ENCODE peak calls at places on chromosomes 2 and 18, in six cellular contexts. One of them, this sample, is unnamed.

GRCh38 chr2:19651466-19651865 is 250.3 kb downstream of the TTC32 start:
- DNase-seq in upper lobe of right lung: no peak
- DNase-seq in mammary epithelial cell: no peak
- DNase-seq in GM06990: no peak
- DNase-seq in naive thymus-derived CD4-positive, alpha-beta T cell: no peak
- DNase-seq in ovary: no peak
- DNase-seq in this sample: no peak

GRCh38 chr18:40983835-40984234 is 971.2 kb upstream of the PIK3C3 start:
- DNase-seq in upper lobe of right lung: no peak
- DNase-seq in GM06990: no peak
- DNase-seq in ovary: no peak
- DNase-seq in naive thymus-derived CD4-positive, alpha-beta T cell: no peak
- DNase-seq in mammary epithelial cell: no peak
- DNase-seq in this sample: no peak

GRCh38 chr18:48222118-48222517 is 187.1 kb downstream of the ZBTB7C start:
- DNase-seq in naive thymus-derived CD4-positive, alpha-beta T cell: no peak
- DNase-seq in mammary epithelial cell: peak; percentile 95
- DNase-seq in ovary: peak; percentile 61
- DNase-seq in upper lobe of right lung: no peak
- DNase-seq in GM06990: no peak
- DNase-seq in this sample: peak; percentile 6

GRCh38 chr2:144470819-144471218 is 49.1 kb downstream of the ZEB2 start:
- DNase-seq in upper lobe of right lung: no peak
- DNase-seq in GM06990: no peak
- DNase-seq in naive thymus-derived CD4-positive, alpha-beta T cell: no peak
- DNase-seq in ovary: no peak
- DNase-seq in mammary epithelial cell: no peak
- DNase-seq in this sample: no peak

GRCh38 chr18:74524097-74524496 is 10.2 kb upstream of the CNDP1 start:
- DNase-seq in GM06990: no peak
- DNase-seq in upper lobe of right lung: peak; percentile 37
- DNase-seq in ovary: no peak
- DNase-seq in mammary epithelial cell: no peak
- DNase-seq in naive thymus-derived CD4-positive, alpha-beta T cell: no peak
- DNase-seq in this sample: no peak

GRCh38 chr18:62526098-62527025 is 3.5 kb downstream of the ZCCHC2 start:
- DNase-seq in upper lobe of right lung: peak; percentile 93
- DNase-seq in naive thymus-derived CD4-positive, alpha-beta T cell: peak; percentile 52
- DNase-seq in ovary: peak; percentile 81
- DNase-seq in GM06990: peak; percentile 89
- DNase-seq in mammary epithelial cell: peak; percentile 53
- DNase-seq in this sample: peak; percentile 62

GRCh38 chr2:48530033-48530804 is at the start of gene STON1:
- DNase-seq in upper lobe of right lung: peak; percentile 78
- DNase-seq in mammary epithelial cell: peak; percentile 11
- DNase-seq in ovary: peak; percentile 74
- DNase-seq in naive thymus-derived CD4-positive, alpha-beta T cell: peak; percentile 26
- DNase-seq in GM06990: peak; percentile 13
- DNase-seq in this sample: peak; percentile 4

GRCh38 chr2:45882707-45883106 is 231.2 kb downstream of the PRKCE start:
- DNase-seq in naive thymus-derived CD4-positive, alpha-beta T cell: no peak
- DNase-seq in GM06990: no peak
- DNase-seq in mammary epithelial cell: no peak
- DNase-seq in upper lobe of right lung: no peak
- DNase-seq in ovary: peak; percentile 46
- DNase-seq in this sample: no peak

GRCh38 chr2:118221952-118222594 is 133.8 kb downstream of the INSIG2 start:
- DNase-seq in upper lobe of right lung: no peak
- DNase-seq in ovary: peak; percentile 21
- DNase-seq in GM06990: no peak
- DNase-seq in mammary epithelial cell: peak; percentile 59
- DNase-seq in naive thymus-derived CD4-positive, alpha-beta T cell: peak; percentile 65
- DNase-seq in this sample: no peak

GRCh38 chr2:189222440-189222839 is 42.9 kb upstream of the COL5A2 start:
- DNase-seq in mammary epithelial cell: peak; percentile 41
- DNase-seq in naive thymus-derived CD4-positive, alpha-beta T cell: no peak
- DNase-seq in ovary: no peak
- DNase-seq in GM06990: no peak
- DNase-seq in upper lobe of right lung: peak; percentile 82
- DNase-seq in this sample: no peak

GRCh38 chr18:46163941-46164499 is 59.8 kb downstream of the HAUS1 start:
- DNase-seq in naive thymus-derived CD4-positive, alpha-beta T cell: no peak
- DNase-seq in ovary: no peak
- DNase-seq in mammary epithelial cell: no peak
- DNase-seq in GM06990: no peak
- DNase-seq in upper lobe of right lung: no peak
- DNase-seq in this sample: no peak

GRCh38 chr2:195563857-195564512 is 93.0 kb upstream of the SLC39A10 start:
- DNase-seq in naive thymus-derived CD4-positive, alpha-beta T cell: peak; percentile 42
- DNase-seq in GM06990: no peak
- DNase-seq in upper lobe of right lung: no peak
- DNase-seq in mammary epithelial cell: peak; percentile 88
- DNase-seq in ovary: no peak
- DNase-seq in this sample: no peak

GRCh38 chr2:20747317-20747716 is 75.6 kb downstream of the LDAH start:
- DNase-seq in upper lobe of right lung: no peak
- DNase-seq in GM06990: no peak
- DNase-seq in mammary epithelial cell: no peak
- DNase-seq in ovary: no peak
- DNase-seq in naive thymus-derived CD4-positive, alpha-beta T cell: no peak
- DNase-seq in this sample: no peak

GRCh38 chr2:100269889-100270288 is 52.4 kb downstream of the LONRF2 start:
- DNase-seq in mammary epithelial cell: no peak
- DNase-seq in GM06990: no peak
- DNase-seq in upper lobe of right lung: no peak
- DNase-seq in naive thymus-derived CD4-positive, alpha-beta T cell: no peak
- DNase-seq in ovary: no peak
- DNase-seq in this sample: no peak

GRCh38 chr2:213306320-213306942 is 22.2 kb downstream of the SPAG16 start:
- DNase-seq in naive thymus-derived CD4-positive, alpha-beta T cell: no peak
- DNase-seq in mammary epithelial cell: peak; percentile 52
- DNase-seq in ovary: no peak
- DNase-seq in upper lobe of right lung: peak; percentile 13
- DNase-seq in GM06990: no peak
- DNase-seq in this sample: no peak

GRCh38 chr18:7901657-7902056 is 334.5 kb downstream of the PTPRM start:
- DNase-seq in naive thymus-derived CD4-positive, alpha-beta T cell: no peak
- DNase-seq in mammary epithelial cell: no peak
- DNase-seq in ovary: no peak
- DNase-seq in GM06990: no peak
- DNase-seq in upper lobe of right lung: no peak
- DNase-seq in this sample: no peak

GRCh38 chr18:31819106-31819924 is 58.6 kb upstream of the SLC25A52 start:
- DNase-seq in upper lobe of right lung: no peak
- DNase-seq in naive thymus-derived CD4-positive, alpha-beta T cell: peak; percentile 27
- DNase-seq in mammary epithelial cell: peak; percentile 37
- DNase-seq in ovary: no peak
- DNase-seq in GM06990: no peak
- DNase-seq in this sample: no peak

GRCh38 chr2:121501070-121501469 is 29.6 kb upstream of the RNU4ATAC start:
- DNase-seq in mammary epithelial cell: peak; percentile 92
- DNase-seq in naive thymus-derived CD4-positive, alpha-beta T cell: no peak
- DNase-seq in GM06990: no peak
- DNase-seq in upper lobe of right lung: no peak
- DNase-seq in ovary: no peak
- DNase-seq in this sample: no peak

GRCh38 chr2:134603966-134604365 is 114.8 kb downstream of the TMEM163 start:
- DNase-seq in ovary: no peak
- DNase-seq in GM06990: no peak
- DNase-seq in naive thymus-derived CD4-positive, alpha-beta T cell: no peak
- DNase-seq in mammary epithelial cell: no peak
- DNase-seq in upper lobe of right lung: no peak
- DNase-seq in this sample: no peak

GRCh38 chr2:177572236-177572671 is 179.7 kb downstream of the AGPS start:
- DNase-seq in upper lobe of right lung: no peak
- DNase-seq in naive thymus-derived CD4-positive, alpha-beta T cell: no peak
- DNase-seq in mammary epithelial cell: peak; percentile 19
- DNase-seq in GM06990: no peak
- DNase-seq in ovary: no peak
- DNase-seq in this sample: no peak

GRCh38 chr18:78406743-78407455 is 572.7 kb upstream of the SALL3 start:
- DNase-seq in GM06990: no peak
- DNase-seq in mammary epithelial cell: no peak
- DNase-seq in ovary: no peak
- DNase-seq in naive thymus-derived CD4-positive, alpha-beta T cell: no peak
- DNase-seq in upper lobe of right lung: no peak
- DNase-seq in this sample: no peak

GRCh38 chr2:238852186-238852869 is 4.4 kb downstream of the TWIST2 start:
- DNase-seq in mammary epithelial cell: no peak
- DNase-seq in ovary: no peak
- DNase-seq in GM06990: no peak
- DNase-seq in naive thymus-derived CD4-positive, alpha-beta T cell: no peak
- DNase-seq in upper lobe of right lung: no peak
- DNase-seq in this sample: no peak

GRCh38 chr2:238850096-238850495 is 2.2 kb downstream of the TWIST2 start:
- DNase-seq in GM06990: no peak
- DNase-seq in mammary epithelial cell: no peak
- DNase-seq in naive thymus-derived CD4-positive, alpha-beta T cell: no peak
- DNase-seq in upper lobe of right lung: no peak
- DNase-seq in ovary: no peak
- DNase-seq in this sample: no peak

GRCh38 chr2:238851751-238852150 is 3.9 kb downstream of the TWIST2 start:
- DNase-seq in mammary epithelial cell: no peak
- DNase-seq in upper lobe of right lung: no peak
- DNase-seq in GM06990: no peak
- DNase-seq in naive thymus-derived CD4-positive, alpha-beta T cell: no peak
- DNase-seq in ovary: no peak
- DNase-seq in this sample: no peak

GRCh38 chr2:238848941-238849853 is 1.3 kb downstream of the TWIST2 start:
- DNase-seq in GM06990: no peak
- DNase-seq in upper lobe of right lung: no peak
- DNase-seq in naive thymus-derived CD4-positive, alpha-beta T cell: no peak
- DNase-seq in mammary epithelial cell: peak; percentile 49
- DNase-seq in ovary: no peak
- DNase-seq in this sample: no peak

DNA sequence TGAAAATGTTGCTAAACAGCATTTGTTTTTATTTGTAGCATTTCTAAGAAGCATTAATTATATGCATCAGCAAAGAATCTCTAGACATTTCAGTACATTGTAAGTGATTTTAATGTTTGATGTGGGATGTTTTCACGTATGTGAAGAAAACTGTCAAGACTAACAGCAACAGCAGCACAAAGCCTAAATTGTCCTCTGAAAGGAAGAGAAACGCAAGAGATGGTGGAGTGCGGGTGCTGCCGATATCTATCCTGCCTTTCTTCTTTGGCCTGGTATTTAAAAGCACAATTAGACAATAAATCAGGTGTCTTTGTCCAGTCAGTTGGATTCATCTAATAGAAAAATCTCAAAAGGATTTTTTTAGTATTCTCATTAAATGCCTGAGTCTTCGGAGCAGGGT is 3.1 kb downstream of the TWIST2 start:
- DNase-seq in GM06990: no peak
- DNase-seq in ovary: no peak
- DNase-seq in naive thymus-derived CD4-positive, alpha-beta T cell: no peak
- DNase-seq in upper lobe of right lung: no peak
- DNase-seq in mammary epithelial cell: no peak
- DNase-seq in this sample: no peak
- H3K4me3 ChIP-seq in GM06990: no peak overlapping the region
- H3K4me3 ChIP-seq in ovary: no peak overlapping the region
- H3K4me3 ChIP-seq in naive thymus-derived CD4-positive, alpha-beta T cell: no peak overlapping the region
- H3K4me3 ChIP-seq in upper lobe of right lung: no peak overlapping the region
- H3K4me3 ChIP-seq in mammary epithelial cell: no peak overlapping the region
- H3K4me3 ChIP-seq in this sample: no peak overlapping the region

GRCh38 chr2:208256192-208256782 is 1.4 kb upstream of the IDH1 start:
- DNase-seq in mammary epithelial cell: no peak
- DNase-seq in ovary: no peak
- DNase-seq in upper lobe of right lung: no peak
- DNase-seq in GM06990: no peak
- DNase-seq in naive thymus-derived CD4-positive, alpha-beta T cell: peak; percentile 17
- DNase-seq in this sample: no peak
- H3K36me3 ChIP-seq in mammary epithelial cell: peaks cover 1% of the 10 kb centered on the region
- H3K36me3 ChIP-seq in ovary: no peaks in the 10 kb centered on the region
- H3K36me3 ChIP-seq in upper lobe of right lung: peaks cover 11% of the 10 kb centered on the region
- H3K36me3 ChIP-seq in GM06990: no peaks in the 10 kb centered on the region
- H3K36me3 ChIP-seq in naive thymus-derived CD4-positive, alpha-beta T cell: no peaks in the 10 kb centered on the region
- H3K36me3 ChIP-seq in this sample: no peaks in the 10 kb centered on the region

GRCh38 chr18:26656401-26656943 is 108.1 kb upstream of the KCTD1 start:
- DNase-seq in mammary epithelial cell: no peak
- DNase-seq in GM06990: no peak
- DNase-seq in ovary: no peak
- DNase-seq in naive thymus-derived CD4-positive, alpha-beta T cell: no peak
- DNase-seq in upper lobe of right lung: peak; percentile 70
- DNase-seq in this sample: no peak

GRCh38 chr18:26655614-26656400 is 107.5 kb upstream of the KCTD1 start:
- DNase-seq in GM06990: no peak
- DNase-seq in ovary: peak; percentile 62
- DNase-seq in upper lobe of right lung: peak; percentile 82
- DNase-seq in naive thymus-derived CD4-positive, alpha-beta T cell: no peak
- DNase-seq in mammary epithelial cell: peak; percentile 63
- DNase-seq in this sample: no peak

GRCh38 chr18:26655010-26655613 is 106.8 kb upstream of the KCTD1 start:
- DNase-seq in ovary: peak; percentile 18
- DNase-seq in mammary epithelial cell: no peak
- DNase-seq in upper lobe of right lung: no peak
- DNase-seq in naive thymus-derived CD4-positive, alpha-beta T cell: no peak
- DNase-seq in GM06990: no peak
- DNase-seq in this sample: no peak

GRCh38 chr18:26652501-26652900 is 104.1 kb upstream of the KCTD1 start:
- DNase-seq in mammary epithelial cell: no peak
- DNase-seq in naive thymus-derived CD4-positive, alpha-beta T cell: no peak
- DNase-seq in GM06990: no peak
- DNase-seq in upper lobe of right lung: no peak
- DNase-seq in ovary: no peak
- DNase-seq in this sample: no peak

GRCh38 chr18:26654173-26655009 is 106.0 kb upstream of the KCTD1 start:
- DNase-seq in upper lobe of right lung: no peak
- DNase-seq in mammary epithelial cell: no peak
- DNase-seq in GM06990: no peak
- DNase-seq in naive thymus-derived CD4-positive, alpha-beta T cell: no peak
- DNase-seq in ovary: no peak
- DNase-seq in this sample: no peak
- H3K27me3 ChIP-seq in upper lobe of right lung: no peaks in the 10 kb centered on the region
- H3K27me3 ChIP-seq in mammary epithelial cell: peaks cover 23% of the 10 kb centered on the region
- H3K27me3 ChIP-seq in GM06990: peaks cover 1% of the 10 kb centered on the region
- H3K27me3 ChIP-seq in naive thymus-derived CD4-positive, alpha-beta T cell: peaks cover 4% of the 10 kb centered on the region
- H3K27me3 ChIP-seq in ovary: no peaks in the 10 kb centered on the region
- H3K27me3 ChIP-seq in this sample: peaks cover 11% of the 10 kb centered on the region

GRCh38 chr2:86782748-86783147 is 8.0 kb downstream of the CD8A start:
- DNase-seq in ovary: no peak
- DNase-seq in upper lobe of right lung: no peak
- DNase-seq in naive thymus-derived CD4-positive, alpha-beta T cell: no peak
- DNase-seq in mammary epithelial cell: no peak
- DNase-seq in GM06990: no peak
- DNase-seq in this sample: no peak

GRCh38 chr2:86787701-86788100 is 3.0 kb downstream of the CD8A start:
- DNase-seq in GM06990: no peak
- DNase-seq in mammary epithelial cell: no peak
- DNase-seq in ovary: no peak
- DNase-seq in upper lobe of right lung: no peak
- DNase-seq in naive thymus-derived CD4-positive, alpha-beta T cell: no peak
- DNase-seq in this sample: no peak

GRCh38 chr2:86783615-86784339 is 6.9 kb downstream of the CD8A start:
- DNase-seq in ovary: no peak
- DNase-seq in mammary epithelial cell: no peak
- DNase-seq in GM06990: peak; percentile 40
- DNase-seq in upper lobe of right lung: no peak
- DNase-seq in naive thymus-derived CD4-positive, alpha-beta T cell: no peak
- DNase-seq in this sample: no peak

GRCh38 chr2:86786001-86786536 is 4.6 kb downstream of the CD8A start:
- DNase-seq in GM06990: no peak
- DNase-seq in naive thymus-derived CD4-positive, alpha-beta T cell: no peak
- DNase-seq in mammary epithelial cell: no peak
- DNase-seq in ovary: no peak
- DNase-seq in upper lobe of right lung: no peak
- DNase-seq in this sample: no peak

GRCh38 chr2:86785456-86785855 is 5.3 kb downstream of the CD8A start:
- DNase-seq in ovary: no peak
- DNase-seq in upper lobe of right lung: no peak
- DNase-seq in mammary epithelial cell: no peak
- DNase-seq in GM06990: no peak
- DNase-seq in naive thymus-derived CD4-positive, alpha-beta T cell: no peak
- DNase-seq in this sample: no peak
- H3K4me3 ChIP-seq in ovary: no peak overlapping the region
- H3K4me3 ChIP-seq in upper lobe of right lung: no peak overlapping the region
- H3K4me3 ChIP-seq in mammary epithelial cell: no peak overlapping the region
- H3K4me3 ChIP-seq in GM06990: no peak overlapping the region
- H3K4me3 ChIP-seq in naive thymus-derived CD4-positive, alpha-beta T cell: peak overlapping the region; percentile 37
- H3K4me3 ChIP-seq in this sample: no peak overlapping the region

This sample was measured in effector memory CD4-positive, alpha-beta T cell.